ENCODE peak calls at places on chromosomes 11 and 22, in ten cellular contexts. G, L, J, E, T, S, K, X, B and A are unnamed samples.

GRCh38 chr11:71358963-71359567 is 89.1 kb downstream of the DHCR7 start:
- DNase-seq in G (no peak), L (no peak), J (no peak), E (no peak), T (no peak), S (no peak), K (no peak), X (no peak), B (no peak), A (no peak)

GRCh38 chr11:47028530-47029093 is 92.1 kb downstream of the CSTPP1 start:
- DNase-seq in G (peak; percentile 8), L (no peak), J (no peak), E (no peak), T (peak; percentile 35), S (no peak), K (no peak), X (no peak), B (no peak), A (no peak)

GRCh38 chr11:70590356-70590991 is 192.1 kb downstream of the CTTN start:
- DNase-seq in G (no peak), L (no peak), J (no peak), E (no peak), T (no peak), S (no peak), K (no peak), X (no peak), B (no peak), A (no peak)

GRCh38 chr11:118322721-118323120 is 18.2 kb downstream of the CD3E start:
- DNase-seq in G (no peak), L (no peak), J (no peak), E (no peak), T (no peak), S (no peak), K (no peak), X (no peak), B (no peak), A (no peak)

GRCh38 chr11:132718711-132719641 is 813.3 kb downstream of the OPCML start:
- DNase-seq in G (peak; percentile 78), L (peak; percentile 76), J (no peak), E (no peak), T (peak; percentile 27), S (peak; percentile 94), K (peak; percentile 8), X (peak; percentile 6), B (peak; percentile 17), A (no peak)

GRCh38 chr11:19199766-19200165 is 2.0 kb downstream of the CSRP3 start:
- DNase-seq in G (peak; percentile 30), L (peak; percentile 21), J (no peak), E (no peak), T (no peak), S (no peak), K (no peak), X (no peak), B (no peak), A (no peak)

GRCh38 chr11:95245038-95245437 is 14.0 kb upstream of the SESN3 start:
- DNase-seq in G (peak; percentile 80), L (peak; percentile 72), J (peak; percentile 79), E (peak; percentile 98), T (peak; percentile 77), S (no peak), K (peak; percentile 45), X (peak; percentile 73), B (no peak), A (no peak)

GRCh38 chr22:48507171-48507570 is 1320.5 kb downstream of the BRD1 start:
- DNase-seq in G (no peak), L (no peak), J (no peak), E (no peak), T (no peak), S (no peak), K (no peak), X (no peak), B (no peak), A (no peak)

GRCh38 chr11:26191193-26191592 is 140.7 kb upstream of the ANO3 start:
- DNase-seq in G (no peak), L (no peak), J (no peak), E (no peak), T (no peak), S (no peak), K (no peak), X (no peak), B (no peak), A (no peak)

GRCh38 chr22:38964989-38965388 is 7.6 kb downstream of the APOBEC3A start:
- DNase-seq in G (no peak), L (no peak), J (no peak), E (no peak), T (no peak), S (no peak), K (no peak), X (no peak), B (no peak), A (no peak)

GRCh38 chr11:70603756-70604211 is 205.5 kb downstream of the CTTN start:
- DNase-seq in G (no peak), L (no peak), J (no peak), E (peak; percentile 75), T (no peak), S (no peak), K (no peak), X (no peak), B (no peak), A (no peak)

GRCh38 chr11:32034149-32034548 is 56.7 kb upstream of the RCN1 start:
- DNase-seq in G (peak; percentile 100), L (peak; percentile 100), J (no peak), E (peak; percentile 80), T (peak; percentile 97), S (no peak), K (peak; percentile 79), X (no peak), B (no peak), A (no peak)

GRCh38 chr11:46293616-46294015 is 16.2 kb downstream of the CREB3L1 start:
- DNase-seq in G (peak; percentile 99), L (peak; percentile 99), J (no peak), E (no peak), T (peak; percentile 99), S (no peak), K (peak; percentile 95), X (no peak), B (no peak), A (no peak)

GRCh38 chr11:114348200-114349191 is 51.8 kb downstream of the C11orf71 start:
- DNase-seq in G (peak; percentile 61), L (peak; percentile 33), J (peak; percentile 64), E (peak; percentile 65), T (peak; percentile 74), S (peak; percentile 26), K (peak; percentile 71), X (peak; percentile 58), B (peak; percentile 75), A (peak; percentile 35)

GRCh38 chr11:68387840-68388239 is 72.7 kb upstream of the PPP6R3 start:
- DNase-seq in G (no peak), L (no peak), J (no peak), E (no peak), T (no peak), S (no peak), K (no peak), X (no peak), B (no peak), A (no peak)

GRCh38 chr11:72588656-72589410 is 85.4 kb downstream of the PDE2A start:
- DNase-seq in G (no peak), L (no peak), J (no peak), E (no peak), T (no peak), S (no peak), K (no peak), X (no peak), B (no peak), A (no peak)

GRCh38 chr11:19524171-19524671 is 188.4 kb upstream of the NAV2 start:
- DNase-seq in G (no peak), L (no peak), J (no peak), E (no peak), T (no peak), S (no peak), K (peak; percentile 49), X (no peak), B (no peak), A (no peak)

GRCh38 chr11:59728913-59729312 is 15.3 kb upstream of the OR10V1 start:
- DNase-seq in G (no peak), L (no peak), J (no peak), E (no peak), T (no peak), S (no peak), K (no peak), X (no peak), B (no peak), A (no peak)

GRCh38 chr11:60840711-60841430 is 1.0 kb upstream of the CCDC86 start:
- DNase-seq in G (peak; percentile 95), L (peak; percentile 94), J (no peak), E (no peak), T (peak; percentile 89), S (peak; percentile 78), K (peak; percentile 86), X (no peak), B (no peak), A (no peak)
- H3K9ac ChIP-seq in G (no peak overlapping the region), L (peak overlapping the region; percentile 28), J (no peak overlapping the region), E (no peak overlapping the region), T (no peak overlapping the region), S (peak overlapping the region; percentile 50), K (peak overlapping the region; percentile 75), X (peak overlapping the region; percentile 66), B (peak overlapping the region; percentile 89), A (no peak overlapping the region)

DNA sequence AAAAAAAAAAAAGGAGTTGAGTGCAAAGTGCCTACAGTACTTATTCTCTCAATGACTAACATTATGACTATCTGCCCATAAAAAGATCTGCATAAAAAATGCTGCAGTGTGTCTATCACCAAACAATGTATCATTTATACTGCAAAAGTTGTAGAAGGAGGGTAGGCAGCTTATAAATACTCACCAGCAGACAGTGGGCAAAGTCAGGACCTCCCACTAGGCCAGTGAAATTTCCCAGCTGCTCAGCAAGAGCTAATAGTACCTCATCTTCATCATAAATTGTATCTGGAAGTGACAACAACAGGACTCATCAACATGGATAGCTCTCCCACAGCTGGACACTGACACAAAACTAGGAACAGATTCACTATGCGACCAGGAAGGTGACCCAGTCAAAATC is 1.6 kb downstream of the PPP2R1B start:
- DNase-seq in G (peak; percentile 17), L (no peak), J (no peak), E (peak; percentile 13), T (peak; percentile 61), S (no peak), K (peak; percentile 37), X (no peak), B (no peak), A (no peak)
- H3K9ac ChIP-seq in G (no peak overlapping the region), L (peak overlapping the region; percentile 91), J (no peak overlapping the region), E (peak overlapping the region; percentile 78), T (peak overlapping the region; percentile 86), S (peak overlapping the region; percentile 80), K (peak overlapping the region; percentile 92), X (no peak overlapping the region), B (peak overlapping the region; percentile 93), A (no peak overlapping the region)

DNA sequence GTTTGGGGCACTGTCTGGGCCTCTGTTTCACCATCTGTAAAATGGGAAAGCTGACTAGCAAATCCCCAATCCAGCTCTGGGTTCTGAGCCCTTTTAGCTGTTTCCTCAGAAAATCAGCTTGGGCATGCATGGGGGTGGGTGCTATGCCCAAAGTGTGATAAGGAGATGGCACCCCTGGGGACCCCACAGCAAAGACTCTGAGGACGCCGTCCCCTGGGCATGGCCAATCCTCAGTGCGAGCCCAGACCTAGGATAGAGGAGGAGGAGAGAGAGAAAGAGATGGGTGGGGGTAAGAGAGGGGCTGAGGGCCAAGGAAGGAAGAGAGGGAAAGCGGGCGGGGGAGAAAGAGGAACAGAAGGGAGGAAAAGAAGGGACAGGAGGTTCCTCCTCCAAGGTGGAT is 31.8 kb downstream of the TPBGL start:
- DNase-seq in G (no peak), L (no peak), J (no peak), E (no peak), T (no peak), S (no peak), K (no peak), X (no peak), B (no peak), A (no peak)
- H3K9ac ChIP-seq in G (no peak overlapping the region), L (no peak overlapping the region), J (no peak overlapping the region), E (no peak overlapping the region), T (no peak overlapping the region), S (peak overlapping the region; percentile 32), K (no peak overlapping the region), X (no peak overlapping the region), B (no peak overlapping the region), A (no peak overlapping the region)

GRCh38 chr11:1307163-1307870 is 2.1 kb downstream of the TOLLIP start:
- DNase-seq in G (no peak), L (no peak), J (no peak), E (peak; percentile 71), T (no peak), S (no peak), K (no peak), X (no peak), B (no peak), A (no peak)
- H3K9ac ChIP-seq in G (no peak overlapping the region), L (no peak overlapping the region), J (no peak overlapping the region), E (no peak overlapping the region), T (peak overlapping the region; percentile 90), S (no peak overlapping the region), K (peak overlapping the region; percentile 81), X (peak overlapping the region; percentile 51), B (no peak overlapping the region), A (peak overlapping the region; percentile 57)